ENCODE peak calls at places on chromosome 4, in four cellular contexts. H is IMR-90, Z is H9, L is neuronal stem cell. U is an unnamed sample. For H3K27me3, the result is how much of the 10 kb centered on the place peaks cover.

GRCh38 chr4:4386736-4387392 is at the start of gene NSG1:
- DNase-seq in H (peak), Z (no peak), L (peak), U (no peak)

GRCh38 chr4:21067351-21067750 is 367.1 kb downstream of the PACRGL start:
- DNase-seq in Z (no peak), L (no peak), H (no peak), U (no peak)

GRCh38 chr4:137124278-137124932 is 407.9 kb downstream of the PCDH18 start:
- DNase-seq in H (peak), Z (no peak), L (peak), U (peak)

GRCh38 chr4:40540801-40541200 is 88.9 kb downstream of the RBM47 start:
- DNase-seq in L (no peak), H (no peak), Z (no peak), U (no peak)

GRCh38 chr4:16993966-16994840 is 95.8 kb upstream of the LDB2 start:
- DNase-seq in H (no peak), L (no peak), Z (peak), U (peak)

GRCh38 chr4:158588285-158588684 is 66.6 kb downstream of the RXFP1 start:
- DNase-seq in H (no peak), L (no peak), Z (no peak), U (no peak)

GRCh38 chr4:184472540-184473264 is 1.6 kb downstream of the IRF2 start:
- DNase-seq in H (peak), Z (peak), L (peak), U (peak)

GRCh38 chr4:37236165-37236564 is 8.4 kb upstream of the NWD2 start:
- DNase-seq in L (no peak), H (no peak), Z (no peak), U (no peak)

GRCh38 chr4:15010038-15010585 is 7.8 kb downstream of the CPEB2 start:
- DNase-seq in L (no peak), Z (no peak), H (no peak), U (no peak)

GRCh38 chr4:1250921-1251772 is 2.2 kb upstream of the CTBP1 start:
- DNase-seq in H (no peak), L (no peak), Z (no peak), U (no peak)

GRCh38 chr4:58456727-58457384 is 1346.7 kb upstream of the IGFBP7 start:
- DNase-seq in Z (no peak), L (no peak), H (no peak), U (no peak)
- H3K27me3 ChIP-seq in Z (under half), L (under half), H (under half), U (under half)

DNA sequence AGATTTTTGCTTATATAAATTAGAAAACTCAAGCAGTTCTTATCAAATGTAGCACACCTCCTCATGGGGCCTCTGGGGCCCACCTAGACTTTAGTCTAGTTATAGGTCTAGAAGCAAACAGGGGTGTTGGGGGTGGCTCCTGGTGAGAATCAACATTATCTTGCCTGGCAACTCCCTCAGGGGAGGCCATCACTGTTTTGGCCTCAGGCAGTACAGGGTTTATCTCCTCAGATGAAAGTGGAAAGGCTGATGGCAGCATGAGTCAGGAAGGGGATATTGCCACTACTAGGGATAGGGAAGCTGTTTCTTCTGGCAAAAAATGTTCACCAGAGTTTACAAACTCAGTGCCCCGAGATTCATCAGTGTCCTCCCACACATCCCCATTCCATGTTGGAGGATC is 232.4 kb upstream of the BMP3 start:
- DNase-seq in H (no peak), L (no peak), Z (no peak), U (peak)
- H2BK15ac ChIP-seq in H (no peak), L (no peak), Z (no peak), U (no peak)

DNA sequence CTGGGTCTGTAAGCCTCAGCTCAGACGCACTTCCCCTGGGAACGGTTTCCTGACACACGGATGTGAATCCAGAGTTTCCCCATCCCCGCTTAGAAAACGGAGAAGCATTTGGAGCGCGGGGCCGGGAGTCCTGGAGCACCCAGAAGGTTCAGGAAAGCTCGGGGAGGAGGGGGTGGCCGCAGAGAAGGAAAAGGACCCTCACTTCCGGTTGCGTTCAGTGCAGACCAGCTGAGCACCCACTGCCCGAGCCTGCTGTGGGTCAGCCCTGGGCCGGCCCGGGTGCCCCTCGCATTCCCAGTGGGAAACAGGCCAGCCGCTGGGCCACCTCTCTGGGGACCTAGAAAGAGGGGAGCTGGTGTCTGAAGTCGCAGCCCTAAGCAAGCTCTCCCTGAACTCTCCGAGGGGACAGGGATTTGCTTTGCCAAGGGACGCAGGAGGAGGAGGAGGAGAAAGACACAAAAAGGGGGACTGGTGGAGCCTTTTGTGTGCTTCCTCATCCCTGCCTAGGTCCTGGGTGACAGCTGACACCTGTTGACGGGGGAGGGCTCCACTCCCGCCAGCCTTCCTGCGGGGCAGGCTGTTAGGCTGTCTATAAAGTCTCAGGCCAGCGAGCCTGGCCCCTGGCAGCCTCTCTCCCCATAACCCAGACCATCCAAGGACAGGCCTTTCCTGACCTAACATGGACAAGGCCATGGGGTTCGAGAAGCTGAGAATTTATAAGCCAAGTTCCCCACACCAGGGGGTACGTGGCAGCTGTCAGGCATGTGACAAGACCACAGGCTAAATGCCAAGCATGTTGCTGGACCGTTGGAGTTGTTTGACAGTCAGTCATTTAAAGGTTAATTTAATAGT is 696 bp upstream of the EVC2 start:
- DNase-seq in L (peak), Z (peak), H (no peak), U (peak)
- H3K27ac ChIP-seq in L (no peak), Z (no peak), H (peak), U (no peak)

GRCh38 chr4:7624361-7624760 is 189.6 kb upstream of the PSAPL1 start:
- DNase-seq in H (no peak), Z (no peak), L (no peak), U (no peak)

GRCh38 chr4:7626551-7626950 is 191.8 kb upstream of the PSAPL1 start:
- DNase-seq in L (no peak), H (no peak), Z (no peak), U (no peak)

GRCh38 chr4:7623468-7623867 is 188.7 kb upstream of the PSAPL1 start:
- DNase-seq in Z (no peak), H (no peak), L (no peak), U (no peak)

GRCh38 chr4:7627251-7628250 is 192.8 kb upstream of the PSAPL1 start:
- DNase-seq in Z (no peak), H (no peak), L (no peak), U (no peak)

DNA sequence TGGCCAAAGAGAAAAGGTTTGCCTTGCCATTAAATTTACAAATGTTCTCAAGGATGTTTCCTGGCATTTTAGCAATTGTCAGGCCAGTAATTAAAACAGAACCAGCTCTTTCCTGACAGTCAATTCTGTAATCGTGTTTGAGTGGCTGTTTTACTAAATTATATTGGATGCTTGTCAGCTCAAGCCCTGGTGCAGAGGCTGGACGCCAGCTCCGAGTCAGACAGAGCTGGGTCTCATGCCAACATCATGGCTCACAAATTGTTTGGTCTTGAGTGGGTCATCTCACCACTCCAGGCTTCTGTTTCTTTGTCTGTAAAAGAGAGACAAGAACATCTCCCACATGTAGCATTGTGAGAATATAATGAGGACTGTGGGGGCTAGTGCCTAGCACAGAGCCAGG is 190.3 kb upstream of the PSAPL1 start:
- DNase-seq in H (peak), L (no peak), Z (no peak), U (no peak)
- H3K27me3 ChIP-seq in H (under half), L (under half), Z (under half), U (under half)

GRCh38 chr4:2406406-2406805 is 12.0 kb downstream of the ZFYVE28 start:
- DNase-seq in Z (no peak), H (no peak), L (no peak), U (no peak)

GRCh38 chr4:2408401-2408958 is 10.0 kb downstream of the ZFYVE28 start:
- DNase-seq in Z (peak), H (no peak), L (no peak), U (no peak)

GRCh38 chr4:2408976-2409375 is 9.5 kb downstream of the ZFYVE28 start:
- DNase-seq in Z (no peak), L (no peak), H (no peak), U (no peak)

GRCh38 chr4:2407991-2408342 is 10.5 kb downstream of the ZFYVE28 start:
- DNase-seq in H (no peak), L (no peak), Z (no peak), U (no peak)

DNA sequence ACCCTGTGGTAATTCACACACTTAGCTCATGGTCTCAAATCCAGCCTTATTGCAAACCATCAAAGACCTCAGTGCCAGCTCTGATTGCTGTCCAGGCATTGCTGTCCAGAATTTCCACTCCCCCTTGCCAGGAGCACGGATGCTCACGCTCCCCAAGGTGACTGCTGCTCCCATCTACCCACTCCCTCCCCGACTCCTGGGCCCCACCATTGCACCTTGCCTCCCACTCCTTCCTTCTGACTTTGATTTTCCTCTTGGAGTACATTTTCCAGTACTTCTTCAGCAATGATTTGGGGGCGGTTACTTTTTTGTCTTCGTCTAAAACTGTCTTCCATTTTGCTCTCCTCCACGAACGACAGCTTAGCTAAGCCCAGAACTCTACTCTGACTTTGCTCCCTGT is 11.5 kb downstream of the ZFYVE28 start:
- DNase-seq in L (no peak), H (no peak), Z (no peak), U (no peak)
- H2BK15ac ChIP-seq in L (no peak), H (no peak), Z (no peak), U (no peak)

DNA sequence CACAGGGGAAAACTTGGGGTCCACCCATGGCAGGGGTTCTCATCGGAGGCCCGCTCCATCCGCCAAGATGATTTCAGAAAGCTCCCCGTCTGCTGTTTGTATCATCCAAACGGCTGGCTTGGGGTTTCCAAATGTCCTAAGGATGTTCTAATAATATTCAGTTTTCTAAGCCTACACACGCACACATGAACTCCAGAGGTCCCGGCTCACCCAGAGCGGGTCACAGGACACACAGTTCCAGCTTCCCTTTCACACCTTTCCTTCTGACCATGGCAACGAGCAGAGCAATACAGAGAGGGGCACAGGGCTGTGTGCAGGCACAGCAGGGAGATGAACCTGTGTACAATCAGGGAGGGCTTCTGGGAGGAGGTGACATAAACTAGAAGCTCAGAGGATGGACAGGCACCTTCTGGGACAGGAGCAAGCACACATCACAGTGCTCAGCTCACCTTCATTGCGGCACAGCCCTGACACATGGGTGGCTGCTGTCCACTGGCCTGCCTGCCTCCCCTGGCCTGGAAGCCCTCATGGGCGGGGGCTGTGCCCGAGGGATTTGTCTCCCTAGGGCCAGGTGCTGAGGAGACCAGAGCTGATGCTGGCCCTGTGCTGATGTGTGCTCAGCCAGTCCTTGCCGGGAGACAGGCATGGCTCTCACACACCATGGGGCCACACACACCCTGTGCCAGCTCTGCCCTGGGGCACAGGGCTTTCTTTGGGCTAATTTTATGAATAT is 44.8 kb downstream of the ABLIM2 start:
- DNase-seq in H (no peak), L (no peak), Z (no peak), U (no peak)
- H3K27ac ChIP-seq in H (no peak), L (no peak), Z (no peak), U (no peak)

GRCh38 chr4:133147365-133147821 is 1.7 kb upstream of the PCDH10 start:
- DNase-seq in Z (no peak), L (no peak), H (no peak), U (peak)
- H3K27me3 ChIP-seq in Z (under half), L (under half), H (under half), U (under half)

DNA sequence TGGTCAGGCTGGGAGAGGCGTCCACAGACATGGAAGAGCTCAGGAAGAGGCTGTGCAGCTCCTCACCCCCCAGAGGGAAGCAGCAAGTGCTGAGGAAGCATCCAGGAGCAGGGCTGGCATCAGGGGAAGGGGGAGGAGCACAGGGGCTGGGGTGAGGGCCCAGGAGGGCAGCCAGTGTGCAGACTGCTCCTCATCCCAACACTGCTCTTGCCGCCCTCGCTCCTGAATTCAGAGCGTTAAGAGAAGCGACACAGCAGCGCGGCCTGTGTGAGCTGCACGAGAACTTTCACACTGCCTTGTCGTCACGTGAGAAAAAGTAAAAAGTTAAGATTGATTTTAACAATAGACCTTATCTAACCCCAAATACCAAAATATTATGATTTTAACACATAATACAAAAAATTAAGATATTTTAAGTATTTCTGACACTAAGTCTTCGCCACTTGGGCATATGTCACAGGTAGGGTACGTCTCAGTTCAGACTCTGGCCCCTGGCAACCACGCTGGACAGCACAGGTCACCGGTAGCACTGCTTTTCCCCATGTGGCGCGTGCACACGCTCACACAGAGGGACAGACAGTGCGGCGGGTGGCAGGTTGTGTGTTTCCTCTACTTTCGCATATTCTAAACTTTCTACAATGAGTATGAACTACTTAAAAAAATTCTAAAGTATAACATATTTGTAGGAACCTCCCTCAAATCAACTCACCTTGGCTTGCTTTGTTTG is 19.7 kb downstream of the NOP14 start:
- DNase-seq in Z (no peak), H (no peak), L (no peak), U (no peak)
- H2BK15ac ChIP-seq in Z (no peak), H (no peak), L (peak), U (no peak)

GRCh38 chr4:180949825-180950224 is 1293.4 kb upstream of the TENM3 start:
- DNase-seq in L (no peak), Z (no peak), H (no peak), U (no peak)

GRCh38 chr4:180950377-180950776 is 1292.8 kb upstream of the TENM3 start:
- DNase-seq in L (no peak), Z (no peak), H (no peak), U (no peak)

GRCh38 chr4:180951312-180951711 is 1291.9 kb upstream of the TENM3 start:
- DNase-seq in H (no peak), Z (no peak), L (no peak), U (no peak)

DNA sequence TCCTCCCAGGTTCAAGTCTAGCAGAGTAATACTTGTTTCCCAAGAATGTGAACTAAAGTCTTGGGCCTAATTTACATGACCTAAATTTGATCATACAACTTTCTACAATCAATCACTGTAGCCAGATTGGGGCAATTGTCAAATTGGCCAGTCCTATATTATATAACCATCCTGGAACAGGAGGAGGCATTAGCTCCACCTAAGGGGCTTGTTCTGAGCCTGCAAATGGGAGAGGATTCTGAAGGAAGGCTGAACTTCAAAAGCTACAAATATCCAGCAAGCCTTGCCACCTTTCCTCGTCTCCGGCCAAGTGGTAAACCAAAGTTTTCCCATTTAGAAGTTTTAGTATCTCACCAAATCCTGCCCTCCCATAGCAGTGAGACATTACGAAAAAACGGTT is 1289.6 kb upstream of the TENM3 start:
- DNase-seq in H (peak), Z (peak), L (no peak), U (peak)
- H3K27ac ChIP-seq in H (no peak), Z (no peak), L (no peak), U (no peak)